ENCODE peak calls at places on chromosomes 6 and 20, in four cellular contexts. P is spleen, W is IMR-90, G is OCI-LY7. V is an unnamed sample.
A peak's percentile ranks its signal among the peaks of the same experiment; 100 is the strongest.

GRCh38 chr6:54135665-54136370 is 24.6 kb downstream of the MLIP start:
- DNase-seq in P (no peak), W (peak; percentile 39), G (no peak), V (no peak)

GRCh38 chr6:11277275-11278206 is 45.1 kb upstream of the NEDD9 start:
- DNase-seq in P (no peak), W (peak; percentile 82), G (no peak), V (peak; percentile 30)

GRCh38 chr6:136607932-136608772 is 57.9 kb upstream of the MAP7 start:
- DNase-seq in P (peak; percentile 79), W (peak; percentile 80), G (peak; percentile 71), V (peak; percentile 34)

GRCh38 chr6:69792292-69792691 is 4.5 kb downstream of the LMBRD1 start:
- DNase-seq in P (no peak), W (no peak), G (no peak), V (no peak)

GRCh38 chr6:39698789-39699188 is 26.4 kb downstream of the KIF6 start:
- DNase-seq in P (no peak), W (no peak), G (no peak), V (no peak)

GRCh38 chr20:13873814-13874213 is 89.0 kb downstream of the NDUFAF5 start:
- DNase-seq in P (no peak), W (no peak), G (no peak), V (no peak)

GRCh38 chr20:6956574-6956973 is 189.1 kb downstream of the BMP2 start:
- DNase-seq in P (no peak), W (no peak), G (no peak), V (no peak)

GRCh38 chr20:57229490-57229889 is 37.0 kb downstream of the BMP7 start:
- DNase-seq in P (no peak), W (no peak), G (no peak), V (no peak)

GRCh38 chr20:79565-79964 is 7.9 kb upstream of the DEFB125 start:
- DNase-seq in P (no peak), W (no peak), G (no peak), V (no peak)

GRCh38 chr6:150599199-150600002 is at the start of gene PLEKHG1:
- DNase-seq in P (peak; percentile 96), W (no peak), G (peak; percentile 89), V (peak; percentile 92)

GRCh38 chr6:107411161-107411560 is 48.2 kb downstream of the PDSS2 start:
- DNase-seq in P (no peak), W (no peak), G (no peak), V (no peak)

GRCh38 chr20:24699321-24700165 is 230.1 kb downstream of the SYNDIG1 start:
- DNase-seq in P (peak; percentile 59), W (no peak), G (no peak), V (no peak)

GRCh38 chr6:8029243-8029870 is 34.8 kb downstream of the BLOC1S5 start:
- DNase-seq in P (no peak), W (peak; percentile 23), G (no peak), V (no peak)

GRCh38 chr6:56851104-56851503 is 103.8 kb upstream of the BEND6 start:
- DNase-seq in P (no peak), W (peak; percentile 74), G (no peak), V (peak; percentile 39)

DNA sequence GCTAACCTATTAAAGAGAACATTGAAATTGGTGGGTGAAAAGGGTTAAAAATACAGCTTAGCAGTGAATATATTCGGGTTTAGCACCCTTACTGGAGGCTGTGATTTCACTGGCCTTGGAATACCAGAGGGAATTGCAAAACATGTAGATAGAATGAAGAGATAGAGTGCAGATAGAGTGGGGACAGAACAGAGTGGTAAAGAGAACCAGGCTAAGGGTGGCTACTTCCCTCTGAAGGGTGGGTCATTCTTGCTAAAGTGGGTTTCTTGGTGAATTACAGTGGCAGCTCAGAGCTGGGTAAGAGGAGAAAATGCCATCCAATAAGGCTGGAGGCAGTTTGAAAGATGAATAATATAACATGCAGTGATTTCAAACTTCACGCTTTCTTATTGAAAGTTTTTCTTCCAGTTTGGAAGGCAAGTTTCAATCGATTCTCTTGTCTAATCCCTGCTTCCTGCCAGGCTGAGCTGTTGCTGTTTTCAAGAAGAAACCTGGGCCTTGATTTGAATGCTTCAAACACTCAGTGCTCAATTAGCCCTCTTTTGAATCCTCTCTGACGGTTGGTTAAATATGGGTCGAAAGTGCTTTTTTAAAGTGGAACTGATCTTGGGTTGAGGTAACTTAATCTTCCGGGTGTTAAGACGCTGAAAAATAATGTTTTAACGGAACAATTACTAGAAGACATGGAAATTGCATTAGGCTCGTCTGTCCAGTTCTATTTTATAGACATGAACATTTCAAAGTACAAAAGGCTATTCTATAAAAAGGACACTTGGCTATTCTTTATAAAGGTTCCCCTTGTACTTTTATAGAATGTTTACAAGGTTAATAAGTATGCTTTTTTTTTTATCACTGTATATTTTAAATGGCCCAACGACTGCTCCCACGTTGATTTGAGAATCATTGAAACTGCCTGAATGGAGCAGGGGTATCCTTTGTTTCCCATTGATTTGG is 203.3 kb downstream of the BCAS1 start:
- DNase-seq in P (no peak), W (no peak), G (peak; percentile 91), V (no peak)
- H3K4me3 ChIP-seq in P (no peak overlapping the region), W (no peak overlapping the region), G (peak overlapping the region; percentile 62), V (no peak overlapping the region)

GRCh38 chr6:35402136-35402855 is 49.8 kb upstream of the FANCE start:
- DNase-seq in P (no peak), W (no peak), G (no peak), V (no peak)
- H3K27ac ChIP-seq in P (no peak overlapping the region), W (no peak overlapping the region), G (no peak overlapping the region), V (no peak overlapping the region)

GRCh38 chr6:6856538-6857523 is 250.9 kb upstream of the RREB1 start:
- DNase-seq in P (peak; percentile 78), W (peak; percentile 37), G (no peak), V (peak; percentile 83)
- H3K4me3 ChIP-seq in P (no peak overlapping the region), W (no peak overlapping the region), G (no peak overlapping the region), V (peak overlapping the region; percentile 1)

GRCh38 chr6:63807056-63807455 is 171.5 kb downstream of the PHF3 start:
- DNase-seq in P (no peak), W (no peak), G (no peak), V (no peak)

GRCh38 chr6:63806573-63806913 is 170.9 kb downstream of the PHF3 start:
- DNase-seq in P (no peak), W (no peak), G (no peak), V (no peak)

GRCh38 chr6:63805808-63806572 is 170.4 kb downstream of the PHF3 start:
- DNase-seq in P (no peak), W (peak; percentile 95), G (no peak), V (no peak)

GRCh38 chr6:63805345-63805744 is 169.7 kb downstream of the PHF3 start:
- DNase-seq in P (no peak), W (no peak), G (no peak), V (no peak)

DNA sequence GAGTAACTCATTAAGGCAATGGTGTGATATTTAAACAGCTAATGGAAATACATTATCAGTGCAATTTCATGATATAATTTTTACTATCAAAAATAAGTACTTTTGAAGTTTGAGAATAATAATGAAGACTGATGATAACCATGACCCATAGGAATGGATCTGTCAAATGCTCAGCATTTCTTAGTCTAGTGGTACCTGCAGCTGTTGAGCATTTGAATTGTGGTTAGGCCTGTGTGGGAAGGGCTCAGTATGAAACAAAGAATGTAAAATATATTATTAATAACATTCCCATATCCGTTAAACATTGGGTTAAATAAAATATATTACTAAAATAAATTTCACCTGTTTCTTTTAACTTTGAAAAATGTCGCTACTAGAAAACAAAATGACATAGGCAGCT is 173.0 kb downstream of the PHF3 start:
- DNase-seq in P (no peak), W (no peak), G (no peak), V (no peak)
- H3K27ac ChIP-seq in P (no peak overlapping the region), W (no peak overlapping the region), G (no peak overlapping the region), V (no peak overlapping the region)

GRCh38 chr20:11686195-11686594 is 231.5 kb upstream of the BTBD3 start:
- DNase-seq in P (no peak), W (no peak), G (no peak), V (no peak)

GRCh38 chr20:11691766-11692165 is 225.9 kb upstream of the BTBD3 start:
- DNase-seq in P (no peak), W (no peak), G (no peak), V (no peak)

GRCh38 chr20:11686900-11687543 is 230.7 kb upstream of the BTBD3 start:
- DNase-seq in P (peak; percentile 62), W (peak; percentile 1), G (no peak), V (peak; percentile 21)

GRCh38 chr20:11689262-11689661 is 228.4 kb upstream of the BTBD3 start:
- DNase-seq in P (no peak), W (no peak), G (no peak), V (no peak)

GRCh38 chr20:11687546-11688292 is 230.0 kb upstream of the BTBD3 start:
- DNase-seq in P (no peak), W (no peak), G (no peak), V (no peak)
- H3K4me3 ChIP-seq in P (no peak overlapping the region), W (no peak overlapping the region), G (no peak overlapping the region), V (no peak overlapping the region)